ENCODE peak calls at places on chromosomes 4 and X, in five cellular contexts. N, D, R, X and H are unnamed samples.

GRCh38 chrX:47390676-47391234 is 20.4 kb downstream of the ZNF157 start:
- DNase-seq in N (no peak), D (no peak), R (no peak), X (no peak), H (no peak)

GRCh38 chr4:102299708-102300107 is 45.6 kb downstream of the SLC39A8 start:
- DNase-seq in N (no peak), D (peak; percentile 20), R (peak; percentile 73), X (peak; percentile 8), H (no peak)

GRCh38 chr4:38529189-38530115 is 134.5 kb upstream of the KLF3 start:
- DNase-seq in N (no peak), D (no peak), R (no peak), X (peak; percentile 64), H (no peak)

GRCh38 chr4:146255463-146255862 is 41.1 kb downstream of the REELD1 start:
- DNase-seq in N (no peak), D (peak; percentile 21), R (no peak), X (no peak), H (no peak)

GRCh38 chr4:60314367-60314766 is 885.8 kb upstream of the ADGRL3 start:
- DNase-seq in N (no peak), D (no peak), R (peak; percentile 22), X (no peak), H (no peak)

GRCh38 chr4:88746186-88746585 is 48.6 kb upstream of the NAP1L5 start:
- DNase-seq in N (no peak), D (peak; percentile 37), R (no peak), X (no peak), H (no peak)

GRCh38 chrX:41667631-41668030 is 21.1 kb upstream of the GPR34 start:
- DNase-seq in N (no peak), D (no peak), R (no peak), X (no peak), H (no peak)

GRCh38 chr4:186844059-186844681 is 120.5 kb upstream of the FAT1 start:
- DNase-seq in N (peak; percentile 49), D (peak; percentile 51), R (no peak), X (peak; percentile 58), H (no peak)

GRCh38 chr4:80990851-80991250 is 39.7 kb upstream of the BMP3 start:
- DNase-seq in N (no peak), D (no peak), R (no peak), X (no peak), H (no peak)

GRCh38 chr4:1239949-1240305 is 9.0 kb downstream of the CTBP1 start:
- DNase-seq in N (peak; percentile 41), D (no peak), R (no peak), X (no peak), H (no peak)

GRCh38 chrX:12007881-12008280 is 130.4 kb upstream of the FRMPD4 start:
- DNase-seq in N (no peak), D (peak; percentile 70), R (no peak), X (no peak), H (no peak)

GRCh38 chr4:135949926-135950325 is 1582.4 kb downstream of the PCDH18 start:
- DNase-seq in N (no peak), D (no peak), R (no peak), X (no peak), H (no peak)

GRCh38 chrX:456925-457768 is 70.4 kb upstream of the PPP2R3B start:
- DNase-seq in N (no peak), D (peak; percentile 6), R (no peak), X (no peak), H (no peak)

GRCh38 chr4:673349-674091 is 556 bp downstream of the ATP5ME start:
- DNase-seq in N (peak; percentile 76), D (no peak), R (no peak), X (peak; percentile 47), H (no peak)

GRCh38 chrX:134542485-134542884 is 82.5 kb downstream of the HPRT1 start:
- DNase-seq in N (no peak), D (peak; percentile 80), R (no peak), X (no peak), H (no peak)

GRCh38 chrX:71650333-71650969 is 16.9 kb upstream of the LOC101059915 start:
- DNase-seq in N (no peak), D (no peak), R (no peak), X (no peak), H (no peak)

GRCh38 chrX:115902995-115903394 is 267.5 kb upstream of the AGTR2 start:
- DNase-seq in N (no peak), D (no peak), R (peak; percentile 32), X (no peak), H (no peak)

GRCh38 chrX:68832101-68832416 is 3.2 kb downstream of the EFNB1 start:
- DNase-seq in N (peak; percentile 67), D (peak; percentile 75), R (peak; percentile 27), X (no peak), H (no peak)

DNA sequence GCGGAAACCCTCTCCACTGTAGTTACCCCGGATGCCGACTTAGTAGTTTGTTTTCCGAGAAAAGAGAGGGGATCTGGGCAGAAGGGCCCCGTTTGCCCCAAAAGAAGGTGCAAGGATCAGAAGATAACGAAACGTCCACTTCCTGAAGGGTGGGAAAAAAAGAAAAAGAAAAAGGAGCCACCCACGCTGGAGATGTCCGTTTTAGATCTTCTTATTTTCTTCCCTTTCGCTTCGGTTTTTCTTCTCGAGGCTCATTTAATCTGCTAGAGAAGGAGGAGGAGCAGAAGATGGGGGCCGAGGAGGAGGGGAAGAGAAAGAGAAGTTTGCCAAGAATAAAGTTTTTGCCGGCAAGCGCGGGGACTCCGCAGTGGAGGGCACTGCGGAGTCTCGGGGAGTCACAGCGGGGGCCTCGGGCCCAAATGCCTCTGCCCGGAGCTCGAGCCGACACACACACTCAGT is 490 bp downstream of the LEF1 start:
- DNase-seq in N (no peak), D (peak; percentile 49), R (no peak), X (no peak), H (no peak)
- H3K27me3 ChIP-seq in N (peaks cover 94% of the 10 kb centered on the region), D (peaks cover 44% of the 10 kb centered on the region), R (peaks cover 80% of the 10 kb centered on the region), X (no peaks in the 10 kb centered on the region), H (peaks cover 38% of the 10 kb centered on the region)

DNA sequence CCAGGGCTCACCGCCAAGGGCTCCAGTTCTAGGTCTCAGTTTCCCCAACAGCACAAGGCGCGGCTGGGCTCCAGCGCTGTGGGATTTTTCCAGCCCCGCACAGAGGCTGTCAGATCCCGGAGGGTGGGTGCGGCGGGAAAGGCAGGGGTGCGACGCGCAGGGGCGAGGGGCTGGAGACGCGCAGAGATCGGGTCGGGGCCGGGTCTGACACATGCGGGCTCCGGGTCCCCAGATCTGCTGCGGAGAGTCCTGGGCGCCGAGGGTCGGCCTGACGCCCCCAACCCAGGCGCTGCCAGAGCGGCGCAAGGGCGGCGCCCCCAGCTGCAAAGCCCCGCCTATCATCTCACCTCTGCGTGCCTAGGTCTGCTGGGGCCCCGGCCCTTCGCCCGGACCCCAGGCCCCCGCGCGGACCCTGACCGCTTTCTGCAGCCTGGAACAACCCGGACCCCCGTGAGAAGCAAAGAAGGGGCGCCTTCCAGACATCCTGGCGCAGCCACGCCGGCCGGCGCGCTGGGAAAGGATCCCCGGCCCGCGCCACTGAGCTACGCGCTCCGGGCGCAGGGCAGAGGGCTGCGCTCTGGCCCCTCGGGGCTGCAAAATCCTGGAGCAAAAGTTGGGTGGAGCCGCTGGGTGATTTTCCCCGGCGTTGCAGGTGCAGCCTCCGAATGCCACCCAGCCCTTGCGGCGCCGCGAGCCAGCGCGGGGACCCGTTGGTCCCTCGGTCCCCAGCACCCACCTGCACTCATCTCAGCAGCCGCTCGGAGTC is 486 bp downstream of the ABLIM2 start:
- DNase-seq in N (peak; percentile 64), D (no peak), R (no peak), X (no peak), H (no peak)
- H3K27me3 ChIP-seq in N (no peaks in the 10 kb centered on the region), D (peaks cover 3% of the 10 kb centered on the region), R (peaks cover 8% of the 10 kb centered on the region), X (no peaks in the 10 kb centered on the region), H (no peaks in the 10 kb centered on the region)

GRCh38 chr4:82043081-82043808 is 330.5 kb downstream of the HNRNPD start:
- DNase-seq in N (no peak), D (no peak), R (peak; percentile 53), X (peak; percentile 42), H (no peak)
- H3K27me3 ChIP-seq in N (peaks cover 39% of the 10 kb centered on the region), D (peaks cover 6% of the 10 kb centered on the region), R (peaks cover 6% of the 10 kb centered on the region), X (no peaks in the 10 kb centered on the region), H (no peaks in the 10 kb centered on the region)

GRCh38 chr4:54092405-54092759 is 7.6 kb upstream of the GSX2 start:
- DNase-seq in N (no peak), D (no peak), R (no peak), X (no peak), H (no peak)

GRCh38 chr4:54092800-54093608 is 7.0 kb upstream of the GSX2 start:
- DNase-seq in N (no peak), D (no peak), R (peak; percentile 34), X (no peak), H (no peak)

GRCh38 chr4:54093609-54094240 is 6.2 kb upstream of the GSX2 start:
- DNase-seq in N (no peak), D (no peak), R (peak; percentile 71), X (no peak), H (no peak)

GRCh38 chr4:54095110-54095800 is 4.7 kb upstream of the GSX2 start:
- DNase-seq in N (no peak), D (no peak), R (peak; percentile 39), X (no peak), H (no peak)

GRCh38 chr4:54094449-54094848 is 5.5 kb upstream of the GSX2 start:
- DNase-seq in N (no peak), D (no peak), R (no peak), X (no peak), H (no peak)
- H3K27me3 ChIP-seq in N (peaks cover 80% of the 10 kb centered on the region), D (peaks cover 14% of the 10 kb centered on the region), R (peaks cover 86% of the 10 kb centered on the region), X (no peaks in the 10 kb centered on the region), H (no peaks in the 10 kb centered on the region)

DNA sequence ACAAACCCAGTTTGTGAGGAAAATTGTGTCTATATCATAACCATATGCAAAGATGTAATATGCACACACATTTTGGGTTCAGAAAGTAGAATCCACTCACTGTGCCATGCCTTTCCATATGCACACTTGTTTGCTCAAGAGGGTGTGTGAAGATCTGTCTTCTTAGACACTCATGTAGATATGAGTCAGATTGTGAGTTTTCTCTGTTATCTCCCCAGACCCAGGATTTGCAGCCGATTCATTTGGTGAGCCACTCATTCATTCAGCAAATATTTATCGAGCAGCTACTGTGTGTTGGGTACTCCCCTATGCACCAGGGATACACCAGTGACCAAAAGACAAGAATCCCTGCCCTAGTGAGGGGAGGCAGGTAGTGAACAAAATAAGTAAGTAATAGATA is 81.5 kb downstream of the CLCN5 start:
- DNase-seq in N (no peak), D (no peak), R (no peak), X (no peak), H (no peak)
- H3K27me3 ChIP-seq in N (peaks cover 33% of the 10 kb centered on the region), D (no peaks in the 10 kb centered on the region), R (no peaks in the 10 kb centered on the region), X (no peaks in the 10 kb centered on the region), H (no peaks in the 10 kb centered on the region)

GRCh38 chrX:145817666-145818521 is at the start of gene SLITRK2:
- DNase-seq in N (peak; percentile 45), D (peak; percentile 69), R (peak; percentile 48), X (peak; percentile 32), H (no peak)
- H3K27me3 ChIP-seq in N (peaks cover 53% of the 10 kb centered on the region), D (peaks cover 2% of the 10 kb centered on the region), R (peaks cover 52% of the 10 kb centered on the region), X (no peaks in the 10 kb centered on the region), H (no peaks in the 10 kb centered on the region)

GRCh38 chr4:6410664-6411063 is 61.8 kb downstream of the PPP2R2C start:
- DNase-seq in N (no peak), D (no peak), R (no peak), X (no peak), H (no peak)
- H3K27me3 ChIP-seq in N (peaks cover 21% of the 10 kb centered on the region), D (no peaks in the 10 kb centered on the region), R (no peaks in the 10 kb centered on the region), X (no peaks in the 10 kb centered on the region), H (no peaks in the 10 kb centered on the region)

DNA sequence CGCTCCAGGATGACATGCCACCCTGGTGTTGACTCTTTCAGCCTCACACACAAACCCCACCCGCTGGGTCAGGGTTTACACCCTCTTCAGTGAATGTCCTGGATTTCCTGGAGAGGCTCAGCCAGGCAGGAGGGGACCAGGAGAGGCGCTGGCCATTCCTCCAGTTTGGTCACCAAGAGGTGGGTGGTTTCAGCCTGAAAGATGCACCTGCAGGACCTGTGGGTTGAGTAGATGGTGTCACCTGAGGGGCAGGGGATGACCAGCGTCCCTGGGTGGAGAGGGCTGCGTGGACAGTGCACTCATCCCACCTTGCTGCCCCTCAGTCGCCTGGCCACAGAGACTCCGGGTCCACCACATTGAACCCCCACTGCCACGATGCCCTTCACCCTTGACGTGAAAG is 179.7 kb downstream of the ASMT start:
- DNase-seq in N (no peak), D (no peak), R (no peak), X (no peak), H (no peak)
- H3K27me3 ChIP-seq in N (no peaks in the 10 kb centered on the region), D (no peaks in the 10 kb centered on the region), R (no peaks in the 10 kb centered on the region), X (no peaks in the 10 kb centered on the region), H (no peaks in the 10 kb centered on the region)